ENCODE peak calls at places on chromosome 6, in nine cellular contexts. H, D, Y, Z, P, L, K, T and C are unnamed samples.
A peak's percentile ranks its signal among the peaks of the same experiment; 100 is the strongest.

GRCh38 chr6:5898563-5898962 is 108.2 kb downstream of the NRN1 start:
- DNase-seq in D (no peak), L (no peak), K (no peak), H (no peak), Z (no peak), Y (no peak), P (no peak), T (no peak), C (no peak)

GRCh38 chr6:94956910-94957309 is 620.4 kb upstream of the MANEA start:
- DNase-seq in P (no peak), H (no peak), T (no peak), Y (no peak), K (peak; percentile 34), Z (no peak), L (no peak), D (no peak), C (no peak)

GRCh38 chr6:157982580-157983438 is 1.1 kb downstream of the SYNJ2 start:
- DNase-seq in Y (no peak), Z (peak; percentile 76), D (no peak), P (peak; percentile 48), T (no peak), K (no peak), L (peak; percentile 75), H (no peak), C (no peak)

GRCh38 chr6:143141442-143141841 is 80.8 kb downstream of the AIG1 start:
- DNase-seq in T (no peak), H (no peak), K (no peak), Y (no peak), D (no peak), P (peak; percentile 64), Z (peak; percentile 92), L (no peak), C (no peak)

GRCh38 chr6:116036885-116037284 is 23.8 kb downstream of the FRK start:
- DNase-seq in Y (no peak), H (no peak), P (no peak), L (no peak), K (no peak), T (no peak), D (no peak), Z (no peak), C (no peak)

GRCh38 chr6:116010400-116011095 is 50.1 kb downstream of the FRK start:
- DNase-seq in K (peak; percentile 53), T (peak; percentile 42), P (peak; percentile 73), D (peak; percentile 4), L (peak; percentile 65), Y (peak; percentile 60), H (peak; percentile 53), Z (peak; percentile 69), C (no peak)

GRCh38 chr6:32843321-32843978 is 397 bp downstream of the PSMB8 start:
- DNase-seq in L (no peak), Y (no peak), D (no peak), H (no peak), T (no peak), P (no peak), Z (peak; percentile 36), K (no peak), C (no peak)

GRCh38 chr6:126033696-126034095 is 47.4 kb downstream of the TRMT11 start:
- DNase-seq in D (no peak), H (no peak), Z (peak; percentile 93), T (peak; percentile 91), Y (peak; percentile 88), L (peak; percentile 58), K (peak; percentile 46), P (peak; percentile 92), C (no peak)

GRCh38 chr6:3405679-3406078 is 51.2 kb downstream of the SLC22A23 start:
- DNase-seq in Z (no peak), D (no peak), Y (peak; percentile 54), L (no peak), K (no peak), P (no peak), T (no peak), H (no peak), C (no peak)

GRCh38 chr6:4103929-4104328 is 25.0 kb upstream of the FAM217A start:
- DNase-seq in L (no peak), D (no peak), Y (no peak), T (no peak), H (no peak), P (no peak), K (no peak), Z (peak; percentile 59), C (no peak)

GRCh38 chr6:160010067-160010466 is 41.2 kb downstream of the IGF2R start:
- DNase-seq in T (no peak), Y (peak; percentile 58), H (no peak), P (peak; percentile 65), D (no peak), K (no peak), L (no peak), Z (no peak), C (no peak)

GRCh38 chr6:16737389-16737788 is 23.9 kb downstream of the ATXN1 start:
- DNase-seq in K (no peak), Z (peak; percentile 75), H (no peak), L (no peak), D (no peak), T (no peak), Y (no peak), P (peak; percentile 32), C (no peak)

GRCh38 chr6:34817337-34817910 is 25.5 kb downstream of the BLTP3A start:
- DNase-seq in L (no peak), T (no peak), Z (peak; percentile 15), K (no peak), P (no peak), D (no peak), Y (no peak), H (no peak), C (no peak)

GRCh38 chr6:6892706-6893601 is 214.8 kb upstream of the RREB1 start:
- DNase-seq in T (no peak), K (no peak), D (no peak), P (no peak), H (no peak), Y (no peak), Z (no peak), L (no peak), C (no peak)

GRCh38 chr6:19988555-19988954 is 151.4 kb downstream of the ID4 start:
- DNase-seq in K (no peak), Z (peak; percentile 30), L (peak; percentile 17), T (peak; percentile 20), Y (no peak), P (no peak), H (no peak), D (no peak), C (no peak)

GRCh38 chr6:27296106-27296783 is 15.8 kb downstream of the POM121L2 start:
- DNase-seq in D (no peak), Y (no peak), K (no peak), H (no peak), Z (peak; percentile 74), L (peak; percentile 69), P (peak; percentile 46), T (no peak), C (no peak)

GRCh38 chr6:118400098-118400497 is 148.0 kb upstream of the PLN start:
- DNase-seq in P (no peak), H (no peak), Z (no peak), Y (no peak), T (no peak), L (no peak), K (no peak), D (no peak), C (no peak)

GRCh38 chr6:257031-257725 is 35.1 kb upstream of the DUSP22 start:
- DNase-seq in D (no peak), K (no peak), Z (peak; percentile 37), T (no peak), L (no peak), H (no peak), Y (no peak), P (no peak), C (no peak)

GRCh38 chr6:15712813-15713212 is 50.0 kb upstream of the DTNBP1 start:
- DNase-seq in T (no peak), P (no peak), Y (no peak), K (no peak), Z (no peak), H (no peak), D (no peak), L (no peak), C (no peak)

GRCh38 chr6:136738178-136739057 is 53.9 kb downstream of the MAP3K5 start:
- DNase-seq in Z (peak; percentile 20), Y (peak; percentile 20), H (no peak), T (no peak), D (no peak), P (peak; percentile 9), K (peak; percentile 7), L (no peak), C (no peak)

GRCh38 chr6:69233195-69233524 is 563.6 kb downstream of the LMBRD1 start:
- DNase-seq in H (no peak), Y (no peak), P (no peak), Z (no peak), L (no peak), D (no peak), T (no peak), K (peak; percentile 73), C (no peak)

GRCh38 chr6:153024401-153025017 is 22.0 kb upstream of the MTRF1L start:
- DNase-seq in L (peak; percentile 66), P (peak; percentile 17), H (peak; percentile 29), Y (peak; percentile 45), Z (peak; percentile 66), K (peak; percentile 50), D (no peak), T (peak; percentile 57), C (peak; percentile 15)

GRCh38 chr6:1729752-1730140 is 120.0 kb downstream of the FOXC1 start:
- DNase-seq in L (no peak), Z (no peak), Y (no peak), K (no peak), T (no peak), H (no peak), P (no peak), D (no peak), C (no peak)

GRCh38 chr6:167210375-167211295 is 52.9 kb upstream of the GPR31 start:
- DNase-seq in Z (peak; percentile 2), L (no peak), H (no peak), T (no peak), Y (no peak), K (no peak), D (no peak), P (no peak), C (no peak)

GRCh38 chr6:44223471-44224153 is at the start of gene SLC29A1:
- DNase-seq in Z (peak; percentile 70), T (peak; percentile 60), P (peak; percentile 26), H (peak; percentile 84), D (peak; percentile 63), K (peak; percentile 81), Y (no peak), L (peak; percentile 67), C (peak; percentile 90)

GRCh38 chr6:12941422-12941821 is 224.9 kb downstream of the PHACTR1 start:
- DNase-seq in T (peak; percentile 35), D (no peak), H (peak; percentile 7), P (peak; percentile 24), L (no peak), Y (no peak), Z (peak; percentile 55), K (no peak), C (no peak)

GRCh38 chr6:90940812-90941481 is 354.1 kb upstream of the MAP3K7 start:
- DNase-seq in Z (peak; percentile 31), H (no peak), T (peak; percentile 79), L (peak; percentile 64), K (peak; percentile 77), Y (peak; percentile 36), P (peak; percentile 12), D (no peak), C (no peak)

GRCh38 chr6:129635396-129636164 is 74.4 kb downstream of the ARHGAP18 start:
- DNase-seq in D (no peak), T (no peak), H (no peak), P (peak; percentile 73), L (no peak), Y (peak; percentile 82), K (no peak), Z (peak; percentile 84), C (no peak)

GRCh38 chr6:165729307-165729936 is 66.4 kb upstream of the PDE10A start:
- DNase-seq in Z (no peak), H (peak; percentile 25), Y (no peak), L (peak; percentile 18), T (peak; percentile 10), K (no peak), D (no peak), P (no peak), C (peak; percentile 54)

GRCh38 chr6:79718509-79719247 is 87.5 kb downstream of the SH3BGRL2 start:
- DNase-seq in D (no peak), T (no peak), K (no peak), Y (peak; percentile 9), P (no peak), L (no peak), Z (no peak), H (no peak), C (no peak)

GRCh38 chr6:138372711-138373463 is 4.8 kb upstream of the SMIM28 start:
- DNase-seq in L (no peak), Z (peak; percentile 55), K (no peak), T (no peak), Y (no peak), P (no peak), H (no peak), D (no peak), C (no peak)